ENCODE peak calls at places on chromosomes 13 and 19, in four cellular contexts. W is gastrocnemius medialis, C is right lobe of liver, R is heart left ventricle. F is an unnamed sample.

GRCh38 chr13:31862828-31863227 is 123.5 kb downstream of the RXFP2 start:
- DNase-seq in W (no peak), C (no peak), R (no peak), F (no peak)

GRCh38 chr19:51552996-51553725 is 17.9 kb upstream of the ZNF175 start:
- DNase-seq in W (no peak), C (no peak), R (peak), F (peak)

GRCh38 chr13:88107486-88108044 is 436.4 kb downstream of the SLITRK5 start:
- DNase-seq in W (no peak), C (no peak), R (no peak), F (no peak)

GRCh38 chr19:34707661-34708060 is 26.4 kb upstream of the ZNF181 start:
- DNase-seq in W (no peak), C (no peak), R (no peak), F (no peak)

GRCh38 chr13:89401209-89401810 is 1730.1 kb downstream of the SLITRK5 start:
- DNase-seq in W (no peak), C (no peak), R (no peak), F (no peak)

GRCh38 chr19:9971341-9971897 is 35.1 kb upstream of the OLFM2 start:
- DNase-seq in W (no peak), C (no peak), R (no peak), F (no peak)

GRCh38 chr13:66915596-66916185 is 314.4 kb downstream of the PCDH9 start:
- DNase-seq in W (no peak), C (no peak), R (no peak), F (no peak)

GRCh38 chr19:49555600-49556411 is 24.6 kb downstream of the NOSIP start:
- DNase-seq in W (peak), C (peak), R (peak), F (no peak)

GRCh38 chr13:80011448-80012212 is 329.3 kb downstream of the SPRY2 start:
- DNase-seq in W (peak), C (no peak), R (no peak), F (no peak)

GRCh38 chr19:54209748-54210494 is 9.3 kb downstream of the RPS9 start:
- DNase-seq in W (peak), C (peak), R (peak), F (peak)

GRCh38 chr13:76879211-76879875 is 6.9 kb downstream of the KCTD12 start:
- DNase-seq in W (peak), C (peak), R (peak), F (peak)

GRCh38 chr13:42215578-42216421 is 56.2 kb upstream of the AKAP11 start:
- DNase-seq in W (no peak), C (no peak), R (no peak), F (no peak)

GRCh38 chr13:23824355-23824754 is 64.8 kb downstream of the MIPEP start:
- DNase-seq in W (peak), C (no peak), R (no peak), F (peak)

GRCh38 chr13:19927117-19927734 is 31.3 kb upstream of the ZMYM2 start:
- DNase-seq in W (no peak), C (no peak), R (no peak), F (no peak)

GRCh38 chr13:97535619-97536018 is 101.7 kb downstream of the RAP2A start:
- DNase-seq in W (no peak), C (no peak), R (no peak), F (no peak)

GRCh38 chr19:17448190-17448967 is at the start of gene TMEM221:
- DNase-seq in W (peak), C (no peak), R (peak), F (no peak)

GRCh38 chr13:44393391-44393790 is 19.8 kb downstream of the SERP2 start:
- DNase-seq in W (no peak), C (peak), R (no peak), F (no peak)

GRCh38 chr19:4642625-4643024 is 3.3 kb downstream of the TNFAIP8L1 start:
- DNase-seq in W (no peak), C (no peak), R (no peak), F (no peak)

GRCh38 chr13:26991508-26992181 is 180.0 kb downstream of the USP12 start:
- DNase-seq in W (no peak), C (peak), R (no peak), F (no peak)

GRCh38 chr19:48591021-48591420 is 15.5 kb upstream of the SPACA4 start:
- DNase-seq in W (no peak), C (no peak), R (no peak), F (no peak)

GRCh38 chr19:42553292-42554045 is 25.2 kb upstream of the CEACAM1 start:
- DNase-seq in W (no peak), C (no peak), R (peak), F (no peak)

GRCh38 chr13:39970177-39970846 is 314.9 kb downstream of the COG6 start:
- DNase-seq in W (no peak), C (no peak), R (no peak), F (no peak)

GRCh38 chr13:50592412-50593145 is 250.9 kb downstream of the DLEU7 start:
- DNase-seq in W (no peak), C (no peak), R (no peak), F (no peak)

GRCh38 chr19:7152568-7152967 is 83.1 kb downstream of the ZNF557 start:
- DNase-seq in W (no peak), C (peak), R (no peak), F (no peak)

GRCh38 chr13:106362637-106363036 is 172.8 kb downstream of the EFNB2 start:
- DNase-seq in W (no peak), C (no peak), R (no peak), F (no peak)

GRCh38 chr13:73158851-73159250 is 100.0 kb downstream of the KLF5 start:
- DNase-seq in W (no peak), C (no peak), R (no peak), F (no peak)

GRCh38 chr13:114068723-114069322 is 63.6 kb downstream of the RASA3 start:
- DNase-seq in W (peak), C (no peak), R (peak), F (no peak)

GRCh38 chr13:40973409-40973808 is 45.7 kb downstream of the ELF1 start:
- DNase-seq in W (no peak), C (no peak), R (no peak), F (no peak)
- H3K4me3 ChIP-seq in W (no peak), C (no peak), R (no peak), F (no peak)

GRCh38 chr19:2627855-2628254 is 74.6 kb downstream of the GNG7 start:
- DNase-seq in W (no peak), C (no peak), R (no peak), F (no peak)
- TF ChIP-seq POLR2A in W (no peak), C (no peak), R (no peak), F (no peak)

GRCh38 chr13:102139626-102140025 is 262.2 kb downstream of the FGF14 start:
- DNase-seq in W (no peak), C (no peak), R (no peak), F (no peak)
- TF ChIP-seq CTCF in W (no peak), C (no peak), R (no peak), F (no peak)

DNA sequence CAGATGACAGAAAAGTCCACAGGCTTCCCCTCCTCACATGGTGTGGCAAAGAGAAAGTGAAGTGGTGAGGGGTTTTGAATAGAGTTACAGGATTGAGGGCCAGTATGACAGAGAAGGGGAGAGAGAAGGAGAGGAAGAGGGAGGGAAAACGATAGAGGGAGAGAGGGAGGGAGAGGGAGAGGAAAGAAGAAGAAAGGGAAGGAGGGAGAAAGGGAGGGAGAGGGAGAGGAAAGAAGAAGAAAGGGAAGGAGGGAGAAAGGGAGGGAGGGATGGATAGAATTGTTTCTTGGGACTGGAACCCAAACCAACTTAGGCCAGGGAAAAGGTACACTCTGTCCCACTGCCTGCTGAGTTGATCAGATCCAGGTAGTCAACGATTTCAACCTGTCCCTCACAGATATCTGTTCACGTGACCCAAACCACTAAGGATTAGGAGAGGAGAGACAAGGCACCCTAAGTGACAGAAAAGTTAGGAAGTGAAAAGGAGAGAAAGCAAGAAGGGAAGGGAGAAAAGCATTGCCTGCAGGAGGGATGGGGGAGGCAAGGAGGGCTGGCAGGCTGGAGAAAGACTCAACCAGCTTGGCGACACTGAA is 8.1 kb upstream of the IGFL3 start:
- DNase-seq in W (no peak), C (no peak), R (no peak), F (no peak)
- H3K4me3 ChIP-seq in W (no peak), C (no peak), R (no peak), F (no peak)